ENCODE peak calls at places on chromosome X, in six cellular contexts. I is IMR-90, R is NT2/D1, Z is mesendoderm, X is colonic mucosa, P is PC-3. K is an unnamed sample.

GRCh38 chrX:132219343-132219768 is at the start of gene RAP2C:
- DNase-seq in I (peak; percentile 54), R (peak; percentile 32), Z (peak; percentile 83), X (peak; percentile 78), P (peak; percentile 78), K (peak; percentile 64)

GRCh38 chrX:63810746-63811145 is 25.7 kb upstream of the ARHGEF9 start:
- DNase-seq in I (no peak), R (no peak), Z (no peak), X (no peak), P (no peak), K (no peak)

GRCh38 chrX:63746278-63746677 is 38.7 kb downstream of the ARHGEF9 start:
- DNase-seq in I (no peak), R (no peak), Z (no peak), X (no peak), P (no peak), K (peak; percentile 12)

GRCh38 chrX:150934453-150934852 is 36.0 kb upstream of the CD99L2 start:
- DNase-seq in I (peak; percentile 66), R (no peak), Z (peak; percentile 91), X (no peak), P (peak; percentile 60), K (peak; percentile 41)

GRCh38 chrX:52556741-52557140 is 39.9 kb upstream of the XAGE1B start:
- DNase-seq in I (no peak), R (no peak), Z (no peak), X (no peak), P (no peak), K (no peak)

GRCh38 chrX:121958886-121959285 is 911.5 kb downstream of the GLUD2 start:
- DNase-seq in I (no peak), R (no peak), Z (no peak), X (no peak), P (peak; percentile 12), K (peak; percentile 57)

GRCh38 chrX:11188664-11189063 is 77.5 kb downstream of the HCCS start:
- DNase-seq in I (peak; percentile 38), R (no peak), Z (no peak), X (no peak), P (peak; percentile 85), K (peak; percentile 74)

GRCh38 chrX:130994671-130995070 is 63.5 kb upstream of the ARHGAP36 start:
- DNase-seq in I (peak; percentile 2), R (no peak), Z (peak; percentile 6), X (peak; percentile 19), P (peak; percentile 40), K (no peak)

GRCh38 chrX:65681810-65682209 is 14.4 kb downstream of the MSN start:
- DNase-seq in I (no peak), R (no peak), Z (no peak), X (no peak), P (no peak), K (no peak)

GRCh38 chrX:71859637-71860036 is 51.0 kb upstream of the NHSL2 start:
- DNase-seq in I (peak; percentile 33), R (peak; percentile 15), Z (peak; percentile 51), X (no peak), P (peak; percentile 67), K (peak; percentile 36)

GRCh38 chrX:16772460-16772859 is 13.8 kb upstream of the TXLNG start:
- DNase-seq in I (no peak), R (peak; percentile 42), Z (peak; percentile 56), X (no peak), P (peak; percentile 1), K (no peak)

GRCh38 chrX:112067601-112068000 is 15.0 kb downstream of the TRPC5 start:
- DNase-seq in I (no peak), R (no peak), Z (no peak), X (no peak), P (no peak), K (no peak)

GRCh38 chrX:101191217-101191750 is 28.3 kb upstream of the DRP2 start:
- DNase-seq in I (no peak), R (no peak), Z (peak; percentile 74), X (no peak), P (no peak), K (no peak)

GRCh38 chrX:17634542-17635207 is 102.6 kb upstream of the SCML1 start:
- DNase-seq in I (no peak), R (no peak), Z (no peak), X (no peak), P (no peak), K (no peak)

GRCh38 chrX:116185163-116185562 is 14.6 kb downstream of the AGTR2 start:
- DNase-seq in I (no peak), R (no peak), Z (no peak), X (no peak), P (no peak), K (no peak)

GRCh38 chrX:120604359-120604782 is 470 bp downstream of the MCTS1 start:
- DNase-seq in I (peak; percentile 33), R (no peak), Z (peak; percentile 4), X (peak; percentile 37), P (peak; percentile 37), K (peak; percentile 25)

GRCh38 chrX:106999002-106999975 is 723 bp downstream of the MORC4 start:
- DNase-seq in I (peak; percentile 49), R (no peak), Z (peak; percentile 60), X (peak; percentile 65), P (peak; percentile 73), K (peak; percentile 47)

GRCh38 chrX:131746491-131746968 is 202.7 kb downstream of the OR13H1 start:
- DNase-seq in I (peak; percentile 86), R (peak; percentile 13), Z (no peak), X (peak; percentile 91), P (peak; percentile 91), K (peak; percentile 79)

GRCh38 chrX:81957900-81958545 is 756.1 kb downstream of the SH3BGRL start:
- DNase-seq in I (peak; percentile 1), R (peak; percentile 36), Z (peak; percentile 53), X (no peak), P (peak; percentile 50), K (peak; percentile 1)

GRCh38 chrX:132986556-132986955 is 28.1 kb upstream of the HS6ST2 start:
- DNase-seq in I (no peak), R (no peak), Z (no peak), X (no peak), P (peak; percentile 35), K (no peak)

GRCh38 chrX:17563076-17563475 is 174.2 kb upstream of the SCML1 start:
- DNase-seq in I (no peak), R (no peak), Z (no peak), X (no peak), P (peak; percentile 32), K (no peak)

DNA sequence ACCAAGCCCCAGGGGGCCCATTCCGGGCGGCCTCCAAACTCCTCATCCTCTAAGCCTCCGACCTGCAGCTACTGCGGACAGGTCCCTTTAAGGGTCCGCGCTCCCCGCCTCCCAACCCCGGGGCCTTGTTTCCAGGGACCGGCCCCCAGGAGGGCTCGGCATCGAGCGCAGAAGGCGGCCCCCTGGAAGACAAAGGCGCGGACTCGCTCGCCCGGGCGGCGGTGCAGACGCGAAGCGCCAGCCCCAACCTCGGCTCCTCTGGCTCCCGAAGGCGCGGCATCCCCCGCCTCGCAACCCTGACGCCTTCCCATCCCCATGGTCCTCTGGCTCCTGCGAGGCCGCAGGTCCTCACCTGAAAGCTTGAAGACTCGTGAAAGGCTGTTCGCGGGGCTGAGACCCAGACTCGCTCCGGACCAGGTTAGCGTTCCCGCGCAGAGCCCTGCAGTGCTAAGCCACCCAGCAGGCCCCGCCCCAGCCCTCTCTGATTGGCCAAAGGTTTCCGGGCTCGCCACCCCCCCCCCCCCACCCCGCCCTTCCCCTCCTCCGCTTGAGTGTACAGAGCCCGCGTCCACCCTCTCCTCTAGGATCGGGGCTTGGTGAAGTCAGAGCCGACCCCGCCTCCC is at the start of gene TMSB15A:
- DNase-seq in I (peak; percentile 28), R (peak; percentile 59), Z (peak; percentile 80), X (peak; percentile 61), P (peak; percentile 29), K (peak; percentile 28)
- H3K9ac ChIP-seq in I (peak within 1 kb of the TSS; percentile 46), R (peak within 1 kb of the TSS; percentile 82), Z (peak within 1 kb of the TSS; percentile 77), X (no peak within 1 kb of the TSS), P (no peak within 1 kb of the TSS), K (no peak within 1 kb of the TSS)

GRCh38 chrX:134633832-134634231 is 24.4 kb downstream of the PLAC1 start:
- DNase-seq in I (no peak), R (no peak), Z (no peak), X (no peak), P (no peak), K (no peak)

GRCh38 chrX:134640914-134641313 is 17.4 kb downstream of the PLAC1 start:
- DNase-seq in I (no peak), R (no peak), Z (no peak), X (no peak), P (no peak), K (no peak)

GRCh38 chrX:134632386-134632785 is 25.9 kb downstream of the PLAC1 start:
- DNase-seq in I (no peak), R (no peak), Z (no peak), X (no peak), P (no peak), K (no peak)

GRCh38 chrX:134634691-134635090 is 23.6 kb downstream of the PLAC1 start:
- DNase-seq in I (peak; percentile 81), R (no peak), Z (no peak), X (no peak), P (no peak), K (no peak)

DNA sequence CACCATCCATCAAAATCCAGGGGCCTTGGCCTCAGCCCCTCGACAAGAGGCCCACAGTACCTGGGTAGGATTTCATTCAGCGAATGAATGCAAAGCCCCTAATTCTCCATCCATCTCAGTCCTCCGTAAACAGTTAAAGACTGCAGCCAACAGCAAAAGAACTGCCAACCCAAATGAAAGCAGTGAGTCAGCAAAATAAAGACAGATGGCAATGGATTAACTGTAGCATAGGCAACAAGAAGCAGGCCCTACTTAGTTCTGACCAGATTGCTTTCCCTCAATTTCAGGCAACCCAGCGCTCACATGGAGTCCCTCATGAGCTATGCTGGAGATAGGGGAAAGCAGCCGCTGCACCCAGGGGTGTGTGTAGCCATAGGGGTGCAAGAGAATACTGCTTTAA is 21.4 kb downstream of the PLAC1 start:
- DNase-seq in I (peak; percentile 44), R (no peak), Z (no peak), X (no peak), P (no peak), K (no peak)
- H3K9ac ChIP-seq in I (no peak overlapping the region), R (no peak overlapping the region), Z (no peak overlapping the region), X (no peak overlapping the region), P (no peak overlapping the region), K (no peak overlapping the region)

DNA sequence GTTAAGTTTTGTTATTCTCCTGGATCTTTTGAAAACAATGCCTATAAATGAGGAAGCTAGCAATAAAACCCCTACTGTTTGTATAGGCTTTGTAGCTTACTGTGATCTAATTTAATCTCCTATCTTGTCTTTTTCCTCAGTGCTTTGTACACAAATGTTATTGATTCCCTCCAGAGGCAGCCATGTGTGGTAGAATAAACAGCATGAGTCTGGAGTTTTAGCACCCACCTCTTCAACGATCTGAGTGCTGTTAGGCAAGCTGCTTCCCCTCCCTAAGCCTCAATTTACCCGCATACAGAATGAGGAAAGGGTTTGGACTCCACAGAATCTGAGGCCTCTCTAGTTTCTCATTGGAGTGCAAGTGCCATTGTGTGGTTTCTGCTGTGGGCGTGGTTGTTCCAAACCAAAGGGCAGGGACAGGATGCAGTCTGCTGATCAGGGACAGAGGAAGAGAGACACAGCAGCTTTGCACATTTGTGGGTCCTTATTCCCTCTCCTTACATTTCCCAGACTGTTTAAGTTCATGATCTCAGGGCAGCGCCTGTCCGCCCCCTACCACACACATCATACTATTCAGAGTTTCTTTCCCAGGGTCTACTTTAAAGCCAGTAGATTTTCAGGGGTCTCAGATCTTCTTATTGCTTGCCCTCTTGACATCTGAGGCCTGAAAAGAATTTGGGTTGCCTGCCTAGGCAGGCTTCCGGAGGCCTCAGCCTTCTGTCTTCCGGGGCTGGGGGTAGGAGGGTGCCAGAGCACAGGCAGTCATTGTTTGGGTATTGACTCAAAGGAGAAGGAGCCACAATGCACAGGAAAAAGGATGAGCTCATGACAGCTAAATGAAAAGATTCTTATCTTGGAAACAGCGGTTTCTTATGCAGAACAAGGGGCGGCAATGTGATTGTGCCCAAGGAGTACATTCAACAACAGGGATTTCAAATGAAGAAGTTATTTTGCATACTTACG is 114.9 kb upstream of the TEX13D start:
- DNase-seq in I (no peak), R (no peak), Z (peak; percentile 91), X (no peak), P (peak; percentile 80), K (peak; percentile 83)
- H3K9ac ChIP-seq in I (no peak overlapping the region), R (no peak overlapping the region), Z (peak overlapping the region; percentile 44), X (no peak overlapping the region), P (peak overlapping the region; percentile 50), K (no peak overlapping the region)

GRCh38 chrX:24464836-24465523 is at the start of gene PDK3:
- DNase-seq in I (peak; percentile 77), R (peak; percentile 84), Z (peak; percentile 92), X (peak; percentile 91), P (peak; percentile 90), K (peak; percentile 83)
- H3K9ac ChIP-seq in I (peak within 1 kb of the TSS; percentile 52), R (peak within 1 kb of the TSS; percentile 86), Z (peak within 1 kb of the TSS; percentile 72), X (peak within 1 kb of the TSS; percentile 81), P (peak within 1 kb of the TSS; percentile 44), K (peak within 1 kb of the TSS; percentile 57)